ENCODE peak calls at places on chromosomes 12 and 14, in seven cellular contexts. One of them, this sample, is unnamed.

GRCh38 chr12:106081606-106082005 is 57.1 kb downstream of the NUAK1 start:
- DNase-seq in Calu3: no peak
- DNase-seq in heart left ventricle: no peak
- DNase-seq in keratinocyte: no peak
- DNase-seq in GM13977: no peak
- DNase-seq in Peyer's patch: no peak
- DNase-seq in cardiac fibroblast: no peak
- DNase-seq in this sample: no peak

GRCh38 chr14:100772607-100773165 is 46.0 kb downstream of the DLK1 start:
- DNase-seq in Calu3: no peak
- DNase-seq in heart left ventricle: no peak
- DNase-seq in keratinocyte: no peak
- DNase-seq in GM13977: no peak
- DNase-seq in Peyer's patch: no peak
- DNase-seq in cardiac fibroblast: no peak
- DNase-seq in this sample: no peak

GRCh38 chr12:110576504-110576903 is 6.6 kb downstream of the PPTC7 start:
- DNase-seq in Calu3: no peak
- DNase-seq in heart left ventricle: no peak
- DNase-seq in keratinocyte: no peak
- DNase-seq in GM13977: no peak
- DNase-seq in Peyer's patch: no peak
- DNase-seq in cardiac fibroblast: no peak
- DNase-seq in this sample: no peak

GRCh38 chr12:4849024-4849594 is 60.6 kb upstream of the KCNA1 start:
- DNase-seq in Calu3: peak; percentile 13
- DNase-seq in heart left ventricle: no peak
- DNase-seq in keratinocyte: no peak
- DNase-seq in GM13977: peak; percentile 61
- DNase-seq in Peyer's patch: no peak
- DNase-seq in cardiac fibroblast: peak; percentile 51
- DNase-seq in this sample: no peak

GRCh38 chr12:13164859-13165577 is 31.5 kb upstream of the EMP1 start:
- DNase-seq in Calu3: no peak
- DNase-seq in heart left ventricle: no peak
- DNase-seq in keratinocyte: no peak
- DNase-seq in GM13977: no peak
- DNase-seq in Peyer's patch: no peak
- DNase-seq in cardiac fibroblast: no peak
- DNase-seq in this sample: no peak

GRCh38 chr12:71046215-71046614 is 111.6 kb downstream of the TSPAN8 start:
- DNase-seq in Calu3: peak; percentile 2
- DNase-seq in heart left ventricle: no peak
- DNase-seq in keratinocyte: no peak
- DNase-seq in GM13977: no peak
- DNase-seq in Peyer's patch: no peak
- DNase-seq in cardiac fibroblast: peak; percentile 80
- DNase-seq in this sample: no peak

GRCh38 chr12:64569923-64570595 is 40.2 kb upstream of the RASSF3 start:
- DNase-seq in Calu3: no peak
- DNase-seq in heart left ventricle: no peak
- DNase-seq in keratinocyte: no peak
- DNase-seq in GM13977: no peak
- DNase-seq in Peyer's patch: no peak
- DNase-seq in cardiac fibroblast: no peak
- DNase-seq in this sample: no peak

GRCh38 chr14:53531151-53531550 is 378.0 kb upstream of the DDHD1 start:
- DNase-seq in Calu3: no peak
- DNase-seq in heart left ventricle: no peak
- DNase-seq in keratinocyte: no peak
- DNase-seq in GM13977: no peak
- DNase-seq in Peyer's patch: no peak
- DNase-seq in cardiac fibroblast: no peak
- DNase-seq in this sample: no peak

GRCh38 chr14:56412453-56413434 is 166.9 kb upstream of the TMEM260 start:
- DNase-seq in Calu3: no peak
- DNase-seq in heart left ventricle: no peak
- DNase-seq in keratinocyte: no peak
- DNase-seq in GM13977: no peak
- DNase-seq in Peyer's patch: no peak
- DNase-seq in cardiac fibroblast: no peak
- DNase-seq in this sample: no peak

DNA sequence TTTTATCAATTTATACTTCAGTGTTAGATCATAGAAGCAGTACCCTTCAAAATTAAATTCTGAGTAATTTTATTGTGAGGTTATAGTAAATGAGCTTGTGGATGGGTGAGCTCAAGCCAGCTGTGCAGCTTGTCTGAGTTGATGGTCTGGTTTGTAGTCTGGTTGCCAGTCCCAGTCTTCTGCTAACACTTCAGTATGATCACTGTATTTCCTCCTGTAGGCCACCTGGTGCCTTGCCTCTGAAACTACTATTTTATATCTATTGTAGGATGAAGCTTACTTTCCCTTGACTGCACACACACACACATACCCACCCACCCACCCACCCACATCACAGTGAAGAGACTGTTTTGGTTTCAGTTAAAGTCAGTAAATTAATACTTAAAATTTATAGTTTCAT is 496.4 kb downstream of the PCNX1 start:
- DNase-seq in Calu3: peak; percentile 29
- DNase-seq in heart left ventricle: no peak
- DNase-seq in keratinocyte: no peak
- DNase-seq in GM13977: peak; percentile 15
- DNase-seq in Peyer's patch: no peak
- DNase-seq in cardiac fibroblast: peak; percentile 49
- DNase-seq in this sample: no peak
- TF ChIP-seq CTCF in Calu3: no peak
- TF ChIP-seq CTCF in heart left ventricle: no peak
- TF ChIP-seq CTCF in keratinocyte: peak; percentile 29
- TF ChIP-seq CTCF in GM13977: peak; percentile 38
- TF ChIP-seq CTCF in Peyer's patch: no peak
- TF ChIP-seq CTCF in cardiac fibroblast: no peak
- TF ChIP-seq CTCF in this sample: no peak

DNA sequence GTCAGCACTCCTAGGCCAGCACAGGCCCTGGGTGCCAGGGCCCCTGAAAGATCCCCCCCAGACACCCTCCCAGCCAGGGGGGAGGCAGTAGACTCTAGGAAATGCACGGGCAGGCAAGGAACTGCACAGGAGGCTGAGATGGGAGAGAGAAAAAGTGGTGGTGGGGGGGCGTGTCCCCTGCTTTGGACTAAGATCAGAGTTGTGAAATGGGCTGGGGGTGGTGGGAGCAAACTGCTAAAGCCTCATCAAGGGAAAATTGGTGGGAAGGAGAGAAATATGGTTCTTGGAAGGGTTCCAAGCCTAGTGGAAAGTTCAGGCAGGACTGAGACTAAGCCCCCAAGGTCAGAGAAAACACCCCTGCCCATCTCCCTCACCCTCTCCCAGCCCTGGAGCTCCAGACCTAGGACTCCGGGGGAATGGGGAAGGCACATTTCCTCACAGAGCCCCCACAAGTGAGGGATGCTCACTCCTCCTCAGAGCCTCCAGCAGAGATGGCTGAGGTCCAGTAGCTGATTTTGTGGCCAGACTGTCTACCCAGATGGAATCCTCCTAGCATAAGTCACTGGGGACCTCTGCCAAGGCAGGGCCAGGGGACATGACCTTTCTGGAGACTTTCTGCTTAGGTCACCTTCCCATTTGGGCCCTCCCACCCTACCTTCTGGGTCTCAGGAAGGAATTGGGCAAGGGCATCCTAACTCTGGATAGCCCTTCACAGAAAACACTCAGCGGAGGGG is 29.8 kb downstream of the FIGNL2 start:
- DNase-seq in Calu3: no peak
- DNase-seq in heart left ventricle: no peak
- DNase-seq in keratinocyte: no peak
- DNase-seq in GM13977: no peak
- DNase-seq in Peyer's patch: no peak
- DNase-seq in cardiac fibroblast: peak; percentile 83
- DNase-seq in this sample: no peak
- TF ChIP-seq CTCF in Calu3: no peak
- TF ChIP-seq CTCF in heart left ventricle: no peak
- TF ChIP-seq CTCF in keratinocyte: no peak
- TF ChIP-seq CTCF in GM13977: no peak
- TF ChIP-seq CTCF in Peyer's patch: no peak
- TF ChIP-seq CTCF in cardiac fibroblast: no peak
- TF ChIP-seq CTCF in this sample: no peak

DNA sequence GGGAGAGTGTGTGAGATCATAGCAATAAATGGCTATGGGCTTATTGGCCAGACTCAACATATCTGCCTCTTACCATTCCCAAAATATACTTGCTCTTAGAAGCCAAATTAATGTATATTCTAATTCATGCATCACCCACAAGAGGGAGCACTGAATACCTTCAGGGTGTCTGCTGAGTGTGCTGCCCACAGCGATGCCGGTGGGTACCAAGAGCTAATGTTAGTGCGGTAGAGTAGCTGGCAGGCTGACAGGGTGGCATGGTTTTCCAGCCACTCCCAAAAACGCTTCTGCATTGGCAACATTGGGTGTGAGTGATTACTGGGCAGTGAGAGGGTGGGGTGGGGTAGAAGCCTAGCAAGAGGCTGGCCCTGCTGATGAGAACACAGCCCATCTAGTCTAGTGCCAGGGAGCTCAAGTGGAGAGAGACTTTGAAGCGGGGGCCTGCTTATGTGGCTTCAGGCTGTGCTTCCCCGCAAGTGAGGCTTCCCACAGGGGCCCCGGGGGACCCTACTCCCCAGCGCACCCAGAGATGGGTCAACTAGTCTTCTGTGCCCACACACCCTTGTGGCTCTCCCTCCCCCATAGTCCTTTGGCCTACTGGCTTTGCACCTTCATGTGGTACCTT is 9.2 kb upstream of the PLEKHD1 start:
- DNase-seq in Calu3: peak; percentile 48
- DNase-seq in heart left ventricle: no peak
- DNase-seq in keratinocyte: no peak
- DNase-seq in GM13977: peak; percentile 42
- DNase-seq in Peyer's patch: no peak
- DNase-seq in cardiac fibroblast: peak; percentile 38
- DNase-seq in this sample: no peak
- TF ChIP-seq CTCF in Calu3: peak; percentile 59
- TF ChIP-seq CTCF in heart left ventricle: no peak
- TF ChIP-seq CTCF in keratinocyte: peak; percentile 60
- TF ChIP-seq CTCF in GM13977: peak; percentile 58
- TF ChIP-seq CTCF in Peyer's patch: peak; percentile 14
- TF ChIP-seq CTCF in cardiac fibroblast: peak; percentile 40
- TF ChIP-seq CTCF in this sample: no peak

GRCh38 chr12:41936333-41936732 is 208.3 kb downstream of the GXYLT1 start:
- DNase-seq in Calu3: no peak
- DNase-seq in heart left ventricle: no peak
- DNase-seq in keratinocyte: no peak
- DNase-seq in GM13977: no peak
- DNase-seq in Peyer's patch: no peak
- DNase-seq in cardiac fibroblast: no peak
- DNase-seq in this sample: no peak
- TF ChIP-seq CTCF in Calu3: no peak
- TF ChIP-seq CTCF in heart left ventricle: no peak
- TF ChIP-seq CTCF in keratinocyte: no peak
- TF ChIP-seq CTCF in GM13977: no peak
- TF ChIP-seq CTCF in Peyer's patch: no peak
- TF ChIP-seq CTCF in cardiac fibroblast: no peak
- TF ChIP-seq CTCF in this sample: no peak

This sample was measured in activated B cell treated with CpG ODN at 0.5 μM for 24 hours.